ENCODE peak calls at places on chromosome 17, in four cellular contexts. G, B, N and S are unnamed samples.

GRCh38 chr17:50719924-50720805 is 762 bp downstream of the LUC7L3 start:
- DNase-seq in G (no peak), B (peak), N (no peak), S (no peak)

GRCh38 chr17:1275962-1276736 is 3.3 kb upstream of the TRARG1 start:
- DNase-seq in G (no peak), B (peak), N (peak), S (peak)

GRCh38 chr17:68495081-68495480 is 17.1 kb upstream of the PRKAR1A start:
- DNase-seq in G (no peak), B (no peak), N (no peak), S (no peak)

GRCh38 chr17:5584383-5584951 is at the start of gene NLRP1:
- DNase-seq in G (peak), B (no peak), N (peak), S (peak)

GRCh38 chr17:19379306-19380075 is 1.2 kb downstream of the MAPK7 start:
- DNase-seq in G (no peak), B (no peak), N (no peak), S (no peak)

GRCh38 chr17:17109896-17110295 is 67.6 kb downstream of the MPRIP start:
- DNase-seq in G (no peak), B (no peak), N (no peak), S (no peak)

GRCh38 chr17:58005728-58006562 is 1.1 kb downstream of the SRSF1 start:
- DNase-seq in G (no peak), B (peak), N (no peak), S (no peak)

GRCh38 chr17:79948918-79949645 is 86.6 kb downstream of the TBC1D16 start:
- DNase-seq in G (no peak), B (no peak), N (no peak), S (no peak)

GRCh38 chr17:61203765-61204164 is 195.9 kb upstream of the TBX2 start:
- DNase-seq in G (no peak), B (no peak), N (no peak), S (no peak)

GRCh38 chr17:4823373-4824089 is 9.6 kb upstream of the MINK1 start:
- DNase-seq in G (no peak), B (no peak), N (no peak), S (no peak)

GRCh38 chr17:67289174-67289876 is 44.3 kb upstream of the HELZ start:
- DNase-seq in G (no peak), B (no peak), N (no peak), S (peak)

GRCh38 chr17:65794572-65794971 is 233.1 kb upstream of the AXIN2 start:
- DNase-seq in G (no peak), B (peak), N (peak), S (peak)

GRCh38 chr17:59892251-59892848 is 393 bp downstream of the TUBD1 start:
- DNase-seq in G (no peak), B (no peak), N (no peak), S (no peak)

GRCh38 chr17:72343911-72344310 is 223.1 kb downstream of the SOX9 start:
- DNase-seq in G (no peak), B (no peak), N (no peak), S (no peak)

GRCh38 chr17:63621229-63621683 is 961 bp upstream of the MAP3K3 start:
- DNase-seq in G (no peak), B (no peak), N (no peak), S (no peak)

GRCh38 chr17:9644910-9645751 is at the start of gene USP43:
- DNase-seq in G (no peak), B (peak), N (peak), S (no peak)

GRCh38 chr17:40419559-40420331 is 2.0 kb upstream of the TOP2A start:
- DNase-seq in G (no peak), B (no peak), N (peak), S (peak)

GRCh38 chr17:45814622-45815606 is 29.8 kb upstream of the SPPL2C start:
- DNase-seq in G (no peak), B (no peak), N (no peak), S (no peak)

GRCh38 chr17:74981318-74981978 is 6.0 kb upstream of the CDR2L start:
- DNase-seq in G (no peak), B (no peak), N (no peak), S (no peak)

GRCh38 chr17:63075969-63076368 is 109.9 kb downstream of the TANC2 start:
- DNase-seq in G (no peak), B (no peak), N (no peak), S (no peak)

GRCh38 chr17:79338142-79338541 is 263.5 kb downstream of the ENGASE start:
- DNase-seq in G (no peak), B (no peak), N (no peak), S (no peak)

GRCh38 chr17:31497994-31498826 is 106.7 kb downstream of the RAB11FIP4 start:
- DNase-seq in G (no peak), B (peak), N (peak), S (no peak)

GRCh38 chr17:58382108-58382884 is 30.3 kb upstream of the SUPT4H1 start:
- DNase-seq in G (peak), B (no peak), N (peak), S (no peak)

GRCh38 chr17:31541559-31541958 is 150.1 kb downstream of the RAB11FIP4 start:
- DNase-seq in G (no peak), B (peak), N (peak), S (no peak)

GRCh38 chr17:33046361-33047255 is 55.0 kb downstream of the SPACA3 start:
- DNase-seq in G (no peak), B (no peak), N (no peak), S (no peak)

GRCh38 chr17:65013613-65014391 is 42.7 kb downstream of the GNA13 start:
- DNase-seq in G (no peak), B (no peak), N (peak), S (no peak)

GRCh38 chr17:37064166-37064565 is 115.4 kb downstream of the AATF start:
- DNase-seq in G (no peak), B (no peak), N (no peak), S (no peak)

GRCh38 chr17:19401321-19402010 is 9.6 kb upstream of the RNF112 start:
- DNase-seq in G (no peak), B (no peak), N (no peak), S (no peak)

GRCh38 chr17:35879748-35880654 is at the start of gene CCL5:
- DNase-seq in G (peak), B (peak), N (no peak), S (no peak)

GRCh38 chr17:46984892-46985291 is 5.8 kb upstream of the RPRML start:
- DNase-seq in G (no peak), B (no peak), N (peak), S (peak)

GRCh38 chr17:15169676-15170075 is 95.5 kb downstream of the PMP22 start:
- DNase-seq in G (no peak), B (no peak), N (no peak), S (no peak)

GRCh38 chr17:44775838-44776621 is 17.2 kb downstream of the ADAM11 start:
- DNase-seq in G (no peak), B (no peak), N (peak), S (no peak)

GRCh38 chr17:71224824-71225575 is 895.8 kb upstream of the SOX9 start:
- DNase-seq in G (no peak), B (no peak), N (no peak), S (no peak)

GRCh38 chr17:66230918-66231543 is 1.8 kb upstream of the APOH start:
- DNase-seq in G (no peak), B (no peak), N (no peak), S (no peak)

GRCh38 chr17:50817838-50818237 is 17.5 kb upstream of the WFIKKN2 start:
- DNase-seq in G (no peak), B (no peak), N (no peak), S (no peak)

DNA sequence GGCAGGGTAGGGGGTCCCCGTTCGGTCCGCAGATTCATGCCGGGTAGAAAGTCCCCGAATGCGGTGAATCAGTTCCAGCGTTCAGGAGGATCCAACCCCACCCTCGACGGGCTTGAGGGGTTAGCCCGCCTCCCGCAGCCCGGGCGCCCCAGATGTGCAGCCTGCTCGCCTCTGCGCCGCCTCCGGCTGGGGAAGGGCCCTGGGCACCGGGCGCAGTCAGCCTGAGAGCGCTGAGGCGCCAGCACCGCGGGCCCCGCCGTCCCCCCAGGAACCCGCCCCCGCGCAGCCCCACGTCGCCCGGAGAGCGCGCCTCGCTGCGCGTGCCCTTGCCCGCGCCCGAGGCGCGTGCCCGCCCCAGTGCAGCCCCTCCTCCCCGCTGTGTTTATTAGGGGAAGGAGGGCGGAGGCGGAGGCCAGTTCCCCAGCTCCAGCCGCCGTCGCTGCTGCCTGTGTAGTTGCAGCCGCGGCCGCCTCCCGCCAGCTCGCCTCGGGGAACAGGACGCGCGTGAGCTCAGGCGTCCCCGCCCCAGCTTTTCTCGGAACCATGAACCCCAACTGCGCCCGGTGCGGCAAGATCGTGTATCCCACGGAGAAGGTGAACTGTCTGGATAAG is at the start of gene LASP1:
- DNase-seq in G (peak), B (peak), N (peak), S (peak)
- H2AFZ ChIP-seq in G (peak), B (peak), N (no peak), S (peak)

DNA sequence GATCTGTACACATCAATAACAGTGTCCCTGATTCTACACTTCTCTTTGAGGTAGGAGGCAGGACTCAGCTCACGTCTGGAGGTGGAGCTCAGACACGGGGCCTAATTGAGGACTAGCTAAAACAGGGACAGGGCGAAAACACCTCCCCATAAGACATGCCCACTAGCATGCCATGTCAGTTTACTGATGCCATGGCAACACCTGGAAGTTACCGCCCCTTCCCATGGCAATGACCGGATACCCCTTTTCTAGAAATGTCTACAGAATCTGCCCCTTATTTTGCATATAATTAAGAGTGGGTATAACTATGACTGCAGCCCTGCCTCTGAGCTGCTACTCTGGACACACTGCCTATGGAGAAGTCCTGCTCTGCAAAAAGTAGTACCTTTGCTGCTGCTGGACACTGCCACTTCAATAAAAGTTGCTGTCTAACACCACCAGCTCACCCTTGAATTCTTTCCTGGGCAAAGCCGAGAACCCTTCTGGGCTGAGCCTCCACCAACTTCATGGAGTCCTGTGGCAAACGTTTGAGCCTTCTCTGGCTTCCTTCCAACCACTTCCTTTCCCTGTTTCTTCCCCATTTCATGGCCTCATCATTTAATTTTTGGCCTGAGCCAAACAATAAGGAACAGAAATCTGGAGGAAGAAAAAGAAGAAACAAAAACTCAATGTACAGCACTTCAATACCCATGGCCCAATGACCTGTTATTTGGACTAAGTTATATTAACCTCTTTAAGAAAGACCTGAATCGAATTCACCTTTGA is 21.0 kb downstream of the PHB1 start:
- DNase-seq in G (no peak), B (no peak), N (no peak), S (peak)
- TF ChIP-seq MYC in G (no peak), B (no peak), N (no peak), S (no peak)

GRCh38 chr17:7327501-7327900 is 1.6 kb downstream of the NEURL4 start:
- DNase-seq in G (no peak), B (no peak), N (no peak), S (no peak)

GRCh38 chr17:7327056-7327455 is 2.1 kb downstream of the NEURL4 start:
- DNase-seq in G (no peak), B (no peak), N (no peak), S (no peak)

GRCh38 chr17:7325031-7325528 is 4.1 kb downstream of the NEURL4 start:
- DNase-seq in G (no peak), B (no peak), N (no peak), S (no peak)

GRCh38 chr17:7324438-7324779 is 4.7 kb downstream of the NEURL4 start:
- DNase-seq in G (no peak), B (no peak), N (no peak), S (no peak)

DNA sequence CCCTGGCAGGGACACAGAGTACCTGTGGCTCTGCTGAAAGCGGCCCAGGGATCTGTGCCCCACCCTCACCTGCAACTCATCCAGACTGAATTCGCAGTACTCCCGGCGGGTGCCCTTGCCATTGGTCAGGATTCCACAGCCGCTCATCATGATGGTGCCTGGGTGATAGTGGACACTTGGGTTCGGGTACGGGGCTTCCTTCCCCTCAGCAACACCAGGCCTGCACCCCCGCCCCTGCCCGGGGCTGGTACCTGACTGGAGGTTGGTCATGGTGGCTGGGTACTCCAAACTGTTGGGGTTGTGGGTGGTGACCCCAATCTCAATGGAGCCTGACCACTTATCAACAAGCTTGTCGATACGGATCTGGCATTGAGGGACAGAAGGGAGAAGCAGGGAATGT is 2.9 kb downstream of the NEURL4 start:
- DNase-seq in G (no peak), B (no peak), N (no peak), S (no peak)
- H3K9ac ChIP-seq in G (no peak), B (no peak), N (no peak), S (no peak)

DNA sequence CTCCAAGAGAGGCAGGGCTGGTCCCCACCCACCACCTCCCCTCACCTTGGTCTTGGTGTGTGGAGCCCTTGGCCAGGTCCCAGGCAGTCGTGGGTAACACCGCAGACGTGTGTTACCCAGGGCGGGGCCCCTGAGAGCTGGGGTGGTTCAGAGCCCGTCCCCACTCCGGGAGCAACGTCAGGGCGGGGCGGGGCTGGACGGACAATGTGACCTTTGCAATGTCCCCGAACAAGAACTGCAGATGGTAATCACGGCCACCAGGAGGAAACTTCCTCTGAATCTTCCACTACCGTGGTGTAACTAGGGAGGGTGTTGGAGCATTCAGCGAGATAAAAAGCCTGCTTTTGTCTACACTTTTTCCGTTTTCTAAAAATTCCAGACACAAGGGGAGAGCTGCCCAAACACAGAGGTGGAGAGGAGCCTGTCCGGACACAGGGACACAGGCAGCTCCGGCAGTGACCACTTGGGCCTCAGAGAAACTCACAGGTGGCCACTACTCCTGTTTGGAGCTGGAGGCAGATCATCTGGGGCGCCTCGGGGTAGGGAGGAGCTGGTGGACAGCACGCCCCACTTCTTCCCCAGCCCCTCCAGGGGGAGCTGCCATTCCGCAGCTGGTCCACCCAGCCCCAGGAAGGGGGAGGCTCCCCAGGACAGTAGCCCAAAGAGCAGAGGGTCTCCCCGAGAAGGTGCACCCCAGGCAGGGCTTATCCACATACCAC is 14.2 kb upstream of the SLC38A10 start:
- DNase-seq in G (no peak), B (peak), N (peak), S (peak)
- H2AFZ ChIP-seq in G (no peak), B (peak), N (peak), S (peak)

DNA sequence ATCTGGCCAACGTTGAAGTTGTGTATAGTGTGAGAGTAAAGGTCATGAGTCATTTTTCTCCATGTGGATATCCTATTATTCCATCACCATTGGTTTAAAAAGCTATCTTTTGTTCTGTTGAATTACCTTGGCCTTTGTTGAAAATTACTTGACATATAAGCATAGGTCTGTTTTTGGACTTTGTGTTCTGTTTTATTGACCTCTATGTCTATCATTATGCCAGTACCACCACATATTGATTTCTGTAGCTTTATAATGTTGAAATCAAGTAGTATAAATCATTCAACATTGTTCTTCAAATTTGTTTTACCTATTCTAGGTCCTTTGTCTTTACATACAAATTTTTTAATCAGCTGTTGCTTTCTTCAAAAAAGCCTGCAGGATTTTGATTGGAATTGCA is 58.5 kb downstream of the NLK start:
- DNase-seq in G (no peak), B (no peak), N (no peak), S (no peak)
- TF ChIP-seq MYC in G (no peak), B (no peak), N (no peak), S (no peak)

GRCh38 chr17:77442976-77443742 is 302.4 kb downstream of the SEC14L1 start:
- DNase-seq in G (no peak), B (no peak), N (no peak), S (no peak)
- H3K9ac ChIP-seq in G (no peak), B (no peak), N (no peak), S (no peak)

GRCh38 chr17:78313735-78314648 is 45.9 kb downstream of the SOCS3 start:
- DNase-seq in G (peak), B (peak), N (peak), S (peak)
- H2AFZ ChIP-seq in G (peak), B (peak), N (no peak), S (peak)

GRCh38 chr17:41695954-41696720 is 7.5 kb downstream of the EIF1 start:
- DNase-seq in G (no peak), B (peak), N (peak), S (peak)
- TF ChIP-seq MYC in G (no peak), B (no peak), N (no peak), S (no peak)

GRCh38 chr17:43740541-43740940 is 18.1 kb downstream of the SOST start:
- DNase-seq in G (no peak), B (no peak), N (no peak), S (no peak)

GRCh38 chr17:43736389-43736788 is 22.2 kb downstream of the SOST start:
- DNase-seq in G (no peak), B (no peak), N (no peak), S (no peak)

GRCh38 chr17:43733956-43734355 is 24.6 kb downstream of the SOST start:
- DNase-seq in G (no peak), B (no peak), N (no peak), S (no peak)

GRCh38 chr17:43734376-43734775 is 24.2 kb downstream of the SOST start:
- DNase-seq in G (no peak), B (no peak), N (no peak), S (no peak)

DNA sequence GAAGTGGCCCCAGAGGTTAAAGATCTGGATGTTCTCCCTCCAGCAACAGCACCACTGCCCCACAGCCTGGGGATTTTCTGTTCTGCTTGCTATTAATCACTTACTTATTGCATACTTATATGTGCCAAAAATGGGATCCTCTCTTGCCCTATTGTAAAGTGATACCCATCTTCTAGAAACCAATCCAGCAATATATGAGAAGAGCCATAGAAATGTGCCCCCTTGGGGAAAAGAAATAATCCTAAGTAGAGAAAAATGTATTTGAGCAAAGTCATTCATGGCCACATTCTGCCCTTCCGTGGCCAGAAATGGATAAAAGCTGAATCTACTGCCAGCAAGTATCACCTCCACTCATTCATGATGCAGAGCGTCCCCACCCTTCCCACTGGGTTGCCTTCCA is 20.9 kb downstream of the SOST start:
- DNase-seq in G (no peak), B (no peak), N (no peak), S (no peak)
- H3K9ac ChIP-seq in G (no peak), B (no peak), N (no peak), S (no peak)